ENCODE peak calls at places on chromosomes 3 and 15, in seven cellular contexts. Y, O, X, B, V, G and Q are unnamed samples.

GRCh38 chr3:113265281-113265680 is 53.9 kb downstream of the BOC start:
- DNase-seq in Y (no peak), O (no peak), X (no peak), B (no peak), V (no peak), G (no peak), Q (no peak)

GRCh38 chr3:156586905-156587766 is 32.2 kb upstream of the SSR3 start:
- DNase-seq in Y (no peak), O (no peak), X (no peak), B (no peak), V (no peak), G (no peak), Q (no peak)

GRCh38 chr3:149224736-149225594 is 3.3 kb upstream of the CP start:
- DNase-seq in Y (no peak), O (no peak), X (no peak), B (peak; percentile 86), V (peak; percentile 10), G (no peak), Q (no peak)

GRCh38 chr3:186277268-186277909 is 84.6 kb downstream of the DGKG start:
- DNase-seq in Y (no peak), O (peak; percentile 23), X (no peak), B (no peak), V (peak; percentile 31), G (peak; percentile 66), Q (no peak)

GRCh38 chr3:185280572-185281365 is 26.9 kb upstream of the EHHADH start:
- DNase-seq in Y (no peak), O (no peak), X (no peak), B (peak; percentile 26), V (no peak), G (no peak), Q (no peak)

GRCh38 chr3:62145086-62145757 is 228.1 kb downstream of the FEZF2 start:
- DNase-seq in Y (no peak), O (no peak), X (no peak), B (no peak), V (no peak), G (no peak), Q (no peak)

GRCh38 chr3:4323246-4324027 is 20.3 kb downstream of the SETMAR start:
- DNase-seq in Y (no peak), O (no peak), X (no peak), B (no peak), V (no peak), G (no peak), Q (no peak)

GRCh38 chr3:70064194-70064787 is 64.8 kb downstream of the SAMMSON start:
- DNase-seq in Y (no peak), O (peak; percentile 49), X (no peak), B (no peak), V (peak; percentile 29), G (no peak), Q (peak; percentile 33)

GRCh38 chr3:144771401-144771870 is 799.8 kb downstream of the DIPK2A start:
- DNase-seq in Y (no peak), O (no peak), X (no peak), B (no peak), V (no peak), G (no peak), Q (no peak)

GRCh38 chr15:26146162-26146561 is 283.0 kb upstream of the ATP10A start:
- DNase-seq in Y (no peak), O (no peak), X (no peak), B (no peak), V (no peak), G (no peak), Q (no peak)

GRCh38 chr3:191774485-191774884 is 313.5 kb downstream of the PYDC2 start:
- DNase-seq in Y (no peak), O (no peak), X (no peak), B (peak; percentile 42), V (no peak), G (no peak), Q (peak; percentile 1)

GRCh38 chr3:191363221-191363620 is 32.9 kb upstream of the UTS2B start:
- DNase-seq in Y (no peak), O (no peak), X (no peak), B (peak; percentile 16), V (no peak), G (no peak), Q (no peak)

GRCh38 chr3:180600473-180600872 is 1.5 kb upstream of the TTC14 start:
- DNase-seq in Y (no peak), O (no peak), X (no peak), B (no peak), V (no peak), G (no peak), Q (no peak)

GRCh38 chr3:142852009-142852408 is 36.9 kb downstream of the PCOLCE2 start:
- DNase-seq in Y (no peak), O (no peak), X (no peak), B (no peak), V (no peak), G (no peak), Q (no peak)

GRCh38 chr3:188697127-188697526 is 474.6 kb upstream of the TPRG1 start:
- DNase-seq in Y (no peak), O (no peak), X (no peak), B (no peak), V (no peak), G (no peak), Q (no peak)

GRCh38 chr3:149198611-149199010 is 23.0 kb downstream of the CP start:
- DNase-seq in Y (no peak), O (no peak), X (no peak), B (no peak), V (no peak), G (peak; percentile 73), Q (no peak)

GRCh38 chr3:184582583-184582982 is 21.0 kb downstream of the EPHB3 start:
- DNase-seq in Y (no peak), O (no peak), X (no peak), B (no peak), V (no peak), G (peak; percentile 80), Q (no peak)

GRCh38 chr3:160921020-160921635 is 165.1 kb downstream of the PPM1L start:
- DNase-seq in Y (no peak), O (peak; percentile 33), X (no peak), B (no peak), V (peak; percentile 48), G (peak; percentile 60), Q (peak; percentile 23)

GRCh38 chr15:75656813-75657212 is 9.1 kb downstream of the SNX33 start:
- DNase-seq in Y (no peak), O (no peak), X (no peak), B (no peak), V (no peak), G (no peak), Q (no peak)

GRCh38 chr3:12897537-12898289 is 56.3 kb upstream of the RPL32 start:
- DNase-seq in Y (no peak), O (no peak), X (no peak), B (peak; percentile 54), V (peak; percentile 31), G (no peak), Q (no peak)

GRCh38 chr15:42194502-42194901 is 13.6 kb downstream of the VPS39 start:
- DNase-seq in Y (no peak), O (no peak), X (no peak), B (no peak), V (no peak), G (no peak), Q (no peak)

GRCh38 chr15:92891533-92892200 is 8.5 kb upstream of the CHD2 start:
- DNase-seq in Y (no peak), O (no peak), X (no peak), B (no peak), V (no peak), G (no peak), Q (no peak)

GRCh38 chr15:66704783-66705113 is 2.7 kb downstream of the SMAD6 start:
- DNase-seq in Y (no peak), O (no peak), X (no peak), B (no peak), V (peak; percentile 21), G (no peak), Q (no peak)

GRCh38 chr3:84965141-84965540 is 6.4 kb downstream of the CADM2 start:
- DNase-seq in Y (peak; percentile 25), O (peak; percentile 59), X (no peak), B (no peak), V (no peak), G (peak; percentile 91), Q (peak; percentile 47)
- TF ChIP-seq CTCF in Y (peak; percentile 61), O (no peak), X (no peak), B (peak; percentile 17), V (no peak), G (no peak), Q (peak; percentile 52)

GRCh38 chr15:62925875-62926274 is 116.7 kb upstream of the TPM1 start:
- DNase-seq in Y (no peak), O (no peak), X (no peak), B (no peak), V (no peak), G (no peak), Q (no peak)

GRCh38 chr15:62931650-62932049 is 110.9 kb upstream of the TPM1 start:
- DNase-seq in Y (no peak), O (no peak), X (no peak), B (no peak), V (no peak), G (no peak), Q (no peak)

GRCh38 chr15:62928996-62929350 is 113.6 kb upstream of the TPM1 start:
- DNase-seq in Y (no peak), O (no peak), X (no peak), B (peak; percentile 83), V (no peak), G (no peak), Q (no peak)

GRCh38 chr15:62927196-62927595 is 115.4 kb upstream of the TPM1 start:
- DNase-seq in Y (no peak), O (no peak), X (no peak), B (no peak), V (no peak), G (no peak), Q (no peak)

GRCh38 chr15:62928242-62928995 is 114.1 kb upstream of the TPM1 start:
- DNase-seq in Y (no peak), O (no peak), X (no peak), B (peak; percentile 91), V (no peak), G (no peak), Q (no peak)
- TF ChIP-seq CTCF in Y (peak; percentile 23), O (no peak), X (no peak), B (peak; percentile 51), V (no peak), G (peak; percentile 46), Q (no peak)

GRCh38 chr3:104604326-104605010 is 762.2 kb upstream of the ALCAM start:
- DNase-seq in Y (no peak), O (no peak), X (no peak), B (no peak), V (no peak), G (no peak), Q (no peak)
- TF ChIP-seq CTCF in Y (peak; percentile 26), O (no peak), X (no peak), B (peak; percentile 58), V (peak; percentile 30), G (peak; percentile 63), Q (no peak)

DNA sequence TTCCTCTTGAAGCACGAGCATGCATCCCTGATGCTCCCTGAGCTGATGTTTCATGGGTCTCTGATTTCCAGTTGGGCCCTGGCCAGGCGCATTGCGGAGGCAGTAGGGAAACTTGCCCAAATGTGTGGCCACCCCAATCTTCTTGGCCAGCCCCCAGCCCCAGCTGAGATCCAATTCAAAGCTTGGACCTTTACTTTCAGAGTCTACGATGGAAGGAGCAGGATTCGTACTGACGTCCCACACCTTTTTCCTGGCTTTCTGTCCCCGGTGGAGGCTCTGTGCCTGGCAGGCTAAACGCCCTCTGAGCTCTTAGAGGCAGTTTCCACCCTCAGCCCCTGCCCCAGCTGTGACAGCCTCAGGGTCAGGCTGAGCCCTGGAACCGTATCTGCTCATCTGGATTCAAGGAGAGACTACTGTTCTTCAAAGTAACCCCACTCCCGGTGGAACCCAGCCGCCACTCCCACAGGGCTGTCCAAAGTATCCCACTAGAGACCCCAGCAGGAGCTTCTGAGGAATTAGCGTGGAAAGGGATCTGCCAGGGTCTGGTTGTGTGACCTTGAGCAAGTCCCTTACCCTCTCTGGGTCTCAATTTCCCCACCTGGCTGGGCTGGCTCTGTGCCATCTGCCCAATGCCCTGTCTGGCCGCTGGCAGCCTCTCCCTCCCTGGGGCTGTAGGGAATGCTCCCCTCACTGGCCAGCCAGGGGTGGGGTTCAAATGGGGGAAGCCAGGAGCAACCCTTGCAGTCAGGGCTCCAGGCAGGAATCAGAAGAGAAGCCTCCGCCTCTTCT is 37.3 kb downstream of the CPN2 start:
- DNase-seq in Y (no peak), O (no peak), X (no peak), B (no peak), V (peak; percentile 51), G (peak; percentile 82), Q (no peak)
- TF ChIP-seq CTCF in Y (no peak), O (no peak), X (no peak), B (no peak), V (no peak), G (peak; percentile 60), Q (no peak)